ENCODE peak calls at places on chromosomes 1 and 21, in four cellular contexts. Q is GM06990, G is Right ventricle myocardium superior, M is putamen. J is an unnamed sample.

GRCh38 chr1:58062635-58063034 is 483.9 kb downstream of the OMA1 start:
- DNase-seq in Q (no peak), G (no peak), M (no peak), J (no peak)

GRCh38 chr1:24828183-24828886 is 83.1 kb downstream of the CLIC4 start:
- DNase-seq in G (no peak), M (no peak), Q (no peak), J (no peak)

GRCh38 chr1:22751124-22751531 is 40.5 kb downstream of the EPHB2 start:
- DNase-seq in M (no peak), G (no peak), Q (no peak), J (no peak)

GRCh38 chr1:185808675-185809074 is 74.5 kb downstream of the HMCN1 start:
- DNase-seq in G (no peak), Q (no peak), M (no peak), J (no peak)

GRCh38 chr21:44540741-44541288 is 820 bp upstream of the KRTAP10-1 start:
- DNase-seq in Q (no peak), G (no peak), M (no peak), J (no peak)

GRCh38 chr1:156805766-156806511 is 10.7 kb downstream of the SH2D2A start:
- DNase-seq in M (no peak), G (peak), Q (no peak), J (peak)

GRCh38 chr1:21034725-21035628 is 141.7 kb downstream of the EIF4G3 start:
- DNase-seq in Q (no peak), G (peak), M (no peak), J (peak)

GRCh38 chr1:211378844-211379243 is 52.2 kb downstream of the TRAF5 start:
- DNase-seq in Q (no peak), G (no peak), M (no peak), J (no peak)

GRCh38 chr1:41892211-41892840 is 26.4 kb downstream of the HIVEP3 start:
- DNase-seq in Q (no peak), M (no peak), G (no peak), J (no peak)

GRCh38 chr1:198756470-198756869 is 117.6 kb downstream of the PTPRC start:
- DNase-seq in Q (no peak), M (no peak), G (no peak), J (no peak)

GRCh38 chr1:7218210-7218832 is 433.1 kb downstream of the CAMTA1 start:
- DNase-seq in Q (no peak), M (peak), G (no peak), J (peak)

GRCh38 chr1:84742653-84743052 is 52.4 kb upstream of the SSX2IP start:
- DNase-seq in M (no peak), Q (no peak), G (no peak), J (no peak)

GRCh38 chr1:41380979-41381690 is 19.9 kb downstream of the FOXO6 start:
- DNase-seq in Q (no peak), M (peak), G (peak), J (peak)

GRCh38 chr1:43349594-43350306 is 9.0 kb upstream of the CDC20 start:
- DNase-seq in M (no peak), Q (no peak), G (peak), J (no peak)

GRCh38 chr21:21714396-21714795 is 716.2 kb downstream of the NCAM2 start:
- DNase-seq in M (no peak), G (no peak), Q (no peak), J (no peak)

GRCh38 chr1:108703939-108704338 is 8.8 kb upstream of the FNDC7 start:
- DNase-seq in Q (no peak), M (no peak), G (no peak), J (no peak)

GRCh38 chr1:183090386-183091006 is 67.3 kb downstream of the LAMC1 start:
- DNase-seq in Q (no peak), M (peak), G (peak), J (peak)

GRCh38 chr1:219088778-219089557 is 84.7 kb upstream of the LYPLAL1 start:
- DNase-seq in M (no peak), G (peak), Q (peak), J (peak)

GRCh38 chr1:47227370-47228232 is 4.4 kb downstream of the TAL1 start:
- DNase-seq in Q (no peak), G (no peak), M (no peak), J (no peak)

GRCh38 chr1:91606546-91607078 is 106.0 kb downstream of the CDC7 start:
- DNase-seq in M (no peak), Q (no peak), G (no peak), J (no peak)

GRCh38 chr1:19028110-19028509 is 71.6 kb upstream of the IFFO2 start:
- DNase-seq in M (no peak), G (no peak), Q (no peak), J (no peak)

GRCh38 chr1:117363591-117364048 is 3.6 kb upstream of the MAN1A2 start:
- DNase-seq in Q (no peak), G (no peak), M (peak), J (no peak)

GRCh38 chr1:17274186-17275170 is 25.6 kb downstream of the PADI3 start:
- DNase-seq in G (peak), M (no peak), Q (peak), J (no peak)

GRCh38 chr1:151972533-151973270 is 21.0 kb downstream of the S100A10 start:
- DNase-seq in Q (no peak), M (no peak), G (no peak), J (peak)

GRCh38 chr1:228303596-228303995 is 95.8 kb downstream of the OBSCN start:
- DNase-seq in Q (no peak), M (no peak), G (no peak), J (peak)

GRCh38 chr1:27555700-27556424 is 48.1 kb downstream of the AHDC1 start:
- DNase-seq in Q (peak), G (peak), M (no peak), J (peak)

GRCh38 chr1:46675549-46676314 is 4.1 kb downstream of the TEX38 start:
- DNase-seq in G (no peak), M (no peak), Q (no peak), J (no peak)

GRCh38 chr21:37220433-37220980 is 46.6 kb downstream of the VPS26C start:
- DNase-seq in G (peak), Q (no peak), M (peak), J (no peak)

GRCh38 chr1:230139306-230139705 is 72.3 kb downstream of the GALNT2 start:
- DNase-seq in Q (no peak), G (no peak), M (no peak), J (no peak)

GRCh38 chr21:27564684-27565280 is 597.9 kb upstream of the ADAMTS5 start:
- DNase-seq in Q (no peak), G (peak), M (peak), J (peak)

GRCh38 chr1:97364086-97364485 is 556.7 kb downstream of the DPYD start:
- DNase-seq in M (no peak), Q (no peak), G (no peak), J (no peak)

GRCh38 chr1:1599919-1600860 is at the start of gene FNDC10:
- DNase-seq in G (peak), Q (no peak), M (no peak), J (no peak)

GRCh38 chr1:176954242-176954641 is 210.3 kb downstream of the ASTN1 start:
- DNase-seq in Q (no peak), M (no peak), G (no peak), J (no peak)

GRCh38 chr1:22670352-22670964 is 17.4 kb downstream of the C1QB start:
- DNase-seq in G (no peak), M (no peak), Q (no peak), J (no peak)

GRCh38 chr1:26701995-26702679 is 6.3 kb downstream of the ARID1A start:
- DNase-seq in M (no peak), Q (no peak), G (no peak), J (no peak)

GRCh38 chr21:46049890-46050650 is 47.8 kb upstream of the COL6A2 start:
- DNase-seq in G (no peak), Q (no peak), M (no peak), J (no peak)

J was measured in left cardiac atrium.